ENCODE peak calls at places on chromosome 1, in ten cellular contexts. Y, V, A, B, J, Z, K, S, H and R are unnamed samples.

GRCh38 chr1:152861374-152861773 is 1.6 kb downstream of the LCE7A start:
- DNase-seq in Y (no peak), V (no peak), A (no peak), B (no peak), J (no peak), Z (no peak), K (no peak), S (no peak), H (no peak), R (no peak)

GRCh38 chr1:245079021-245079609 is 75.7 kb upstream of the KIF26B start:
- DNase-seq in Y (no peak), V (no peak), A (no peak), B (peak), J (no peak), Z (peak), K (no peak), S (no peak), H (no peak), R (peak)

GRCh38 chr1:245310605-245311531 is 156.1 kb downstream of the KIF26B start:
- DNase-seq in Y (no peak), V (no peak), A (no peak), B (no peak), J (no peak), Z (no peak), K (peak), S (no peak), H (no peak), R (peak)

GRCh38 chr1:168664069-168664834 is 64.8 kb downstream of the DPT start:
- DNase-seq in Y (no peak), V (no peak), A (no peak), B (no peak), J (no peak), Z (no peak), K (no peak), S (no peak), H (no peak), R (no peak)

GRCh38 chr1:87330201-87330953 is 1.7 kb downstream of the LMO4 start:
- DNase-seq in Y (no peak), V (no peak), A (no peak), B (peak), J (no peak), Z (no peak), K (peak), S (no peak), H (no peak), R (peak)

GRCh38 chr1:67987046-67987799 is 63.2 kb downstream of the DIRAS3 start:
- DNase-seq in Y (no peak), V (no peak), A (no peak), B (no peak), J (peak), Z (no peak), K (peak), S (no peak), H (no peak), R (no peak)

GRCh38 chr1:177871633-177872562 is 98.0 kb downstream of the SEC16B start:
- DNase-seq in Y (no peak), V (no peak), A (no peak), B (no peak), J (no peak), Z (peak), K (no peak), S (no peak), H (no peak), R (no peak)

GRCh38 chr1:228544921-228545591 is 57.9 kb downstream of the RNF187 start:
- DNase-seq in Y (no peak), V (no peak), A (no peak), B (no peak), J (no peak), Z (no peak), K (no peak), S (no peak), H (no peak), R (no peak)

GRCh38 chr1:182392045-182393028 is 747 bp upstream of the GLUL start:
- DNase-seq in Y (no peak), V (no peak), A (no peak), B (peak), J (no peak), Z (peak), K (peak), S (no peak), H (peak), R (peak)

GRCh38 chr1:217379338-217379737 is 251.6 kb downstream of the GPATCH2 start:
- DNase-seq in Y (no peak), V (no peak), A (no peak), B (no peak), J (no peak), Z (no peak), K (no peak), S (no peak), H (no peak), R (no peak)

GRCh38 chr1:41872074-41872473 is 46.6 kb downstream of the HIVEP3 start:
- DNase-seq in Y (no peak), V (no peak), A (no peak), B (peak), J (no peak), Z (no peak), K (no peak), S (no peak), H (no peak), R (peak)

GRCh38 chr1:13945856-13946255 is 245.9 kb downstream of the PRDM2 start:
- DNase-seq in Y (no peak), V (no peak), A (no peak), B (no peak), J (no peak), Z (no peak), K (no peak), S (no peak), H (no peak), R (no peak)

GRCh38 chr1:12469990-12470389 is 148.0 kb downstream of the DHRS3 start:
- DNase-seq in Y (no peak), V (no peak), A (no peak), B (no peak), J (no peak), Z (no peak), K (no peak), S (no peak), H (no peak), R (peak)

GRCh38 chr1:27332536-27333281 is 9.1 kb upstream of the SYTL1 start:
- DNase-seq in Y (no peak), V (peak), A (no peak), B (peak), J (peak), Z (peak), K (no peak), S (peak), H (no peak), R (peak)

GRCh38 chr1:95496792-95497191 is 262.8 kb downstream of the RWDD3 start:
- DNase-seq in Y (no peak), V (no peak), A (no peak), B (no peak), J (no peak), Z (no peak), K (no peak), S (no peak), H (no peak), R (no peak)

GRCh38 chr1:70459502-70460225 is 48.6 kb downstream of the CTH start:
- DNase-seq in Y (no peak), V (no peak), A (no peak), B (no peak), J (no peak), Z (no peak), K (no peak), S (no peak), H (no peak), R (no peak)